ENCODE peak calls at places on chromosomes 12 and 14, in nine cellular contexts. H, V, C, Y, A, D, O, E and Q are unnamed samples.

GRCh38 chr12:127819066-127819465 is 447.9 kb upstream of the TMEM132C start:
- DNase-seq in H (no peak), V (no peak), C (peak), Y (no peak), A (no peak), D (no peak), O (no peak), E (no peak), Q (no peak)

GRCh38 chr12:104763163-104763805 is 194.8 kb downstream of the SLC41A2 start:
- DNase-seq in H (peak), V (peak), C (peak), Y (no peak), A (no peak), D (no peak), O (peak), E (no peak), Q (no peak)

GRCh38 chr12:51890511-51891171 is 2.7 kb downstream of the ANKRD33 start:
- DNase-seq in H (no peak), V (no peak), C (no peak), Y (no peak), A (no peak), D (no peak), O (no peak), E (no peak), Q (peak)

GRCh38 chr14:21768116-21768874 is 94.7 kb upstream of the OR4E1 start:
- DNase-seq in H (no peak), V (peak), C (peak), Y (no peak), A (no peak), D (no peak), O (peak), E (no peak), Q (no peak)

GRCh38 chr12:97756066-97756701 is 293.6 kb downstream of the RMST start:
- DNase-seq in H (no peak), V (no peak), C (peak), Y (no peak), A (no peak), D (no peak), O (no peak), E (no peak), Q (no peak)

GRCh38 chr14:32693114-32693513 is 245.6 kb upstream of the NPAS3 start:
- DNase-seq in H (peak), V (peak), C (peak), Y (no peak), A (no peak), D (no peak), O (no peak), E (no peak), Q (no peak)

GRCh38 chr12:77946541-77947021 is 115.9 kb downstream of the NAV3 start:
- DNase-seq in H (no peak), V (peak), C (no peak), Y (no peak), A (no peak), D (no peak), O (peak), E (no peak), Q (no peak)

GRCh38 chr12:24754690-24755638 is 193.9 kb downstream of the BCAT1 start:
- DNase-seq in H (peak), V (peak), C (peak), Y (no peak), A (no peak), D (peak), O (peak), E (no peak), Q (no peak)

GRCh38 chr14:39948235-39948634 is 516.0 kb upstream of the FBXO33 start:
- DNase-seq in H (no peak), V (no peak), C (no peak), Y (no peak), A (no peak), D (no peak), O (no peak), E (no peak), Q (no peak)

GRCh38 chr12:78885466-78885865 is 20.9 kb downstream of the SYT1 start:
- DNase-seq in H (no peak), V (no peak), C (no peak), Y (no peak), A (no peak), D (no peak), O (no peak), E (no peak), Q (no peak)

GRCh38 chr12:129083121-129083520 is 229.8 kb downstream of the GLT1D1 start:
- DNase-seq in H (no peak), V (no peak), C (no peak), Y (no peak), A (no peak), D (no peak), O (no peak), E (no peak), Q (no peak)

GRCh38 chr14:65184032-65184764 is 81.9 kb upstream of the MAX start:
- DNase-seq in H (no peak), V (peak), C (peak), Y (no peak), A (no peak), D (no peak), O (peak), E (no peak), Q (no peak)

GRCh38 chr12:126676426-126676825 is 1590.5 kb upstream of the TMEM132C start:
- DNase-seq in H (no peak), V (no peak), C (no peak), Y (no peak), A (no peak), D (no peak), O (no peak), E (no peak), Q (no peak)

GRCh38 chr12:101010881-101011280 is 199.2 kb downstream of the SLC5A8 start:
- DNase-seq in H (no peak), V (no peak), C (no peak), Y (no peak), A (no peak), D (no peak), O (no peak), E (no peak), Q (no peak)

GRCh38 chr12:90209029-90209428 is 500.4 kb upstream of the ATP2B1 start:
- DNase-seq in H (no peak), V (no peak), C (no peak), Y (no peak), A (no peak), D (no peak), O (no peak), E (no peak), Q (no peak)

GRCh38 chr12:31227401-31227981 is 98.5 kb downstream of the SINHCAF start:
- DNase-seq in H (no peak), V (no peak), C (no peak), Y (peak), A (no peak), D (no peak), O (no peak), E (no peak), Q (no peak)

GRCh38 chr12:12338528-12339168 is 11.4 kb downstream of the MANSC1 start:
- DNase-seq in H (no peak), V (peak), C (no peak), Y (no peak), A (no peak), D (no peak), O (peak), E (no peak), Q (no peak)

GRCh38 chr14:52802597-52802996 is 11.2 kb upstream of the GNPNAT1 start:
- DNase-seq in H (peak), V (no peak), C (peak), Y (no peak), A (no peak), D (no peak), O (peak), E (no peak), Q (no peak)

GRCh38 chr14:77238356-77238755 is 32.6 kb downstream of the NGB start:
- DNase-seq in H (no peak), V (no peak), C (no peak), Y (no peak), A (no peak), D (no peak), O (no peak), E (no peak), Q (no peak)

GRCh38 chr12:29207120-29207519 is 58.0 kb downstream of the FAR2 start:
- DNase-seq in H (no peak), V (peak), C (peak), Y (no peak), A (no peak), D (no peak), O (no peak), E (no peak), Q (no peak)

GRCh38 chr12:121713257-121714155 is 954 bp downstream of the TMEM120B start:
- DNase-seq in H (no peak), V (no peak), C (peak), Y (no peak), A (no peak), D (no peak), O (no peak), E (no peak), Q (no peak)

GRCh38 chr14:24741871-24742270 is 107.9 kb upstream of the GZMB start:
- DNase-seq in H (peak), V (peak), C (peak), Y (no peak), A (no peak), D (no peak), O (peak), E (no peak), Q (no peak)

GRCh38 chr14:31024577-31025334 is 693 bp upstream of the AP4S1 start:
- DNase-seq in H (no peak), V (peak), C (peak), Y (no peak), A (no peak), D (no peak), O (peak), E (no peak), Q (no peak)

GRCh38 chr12:79624378-79624777 is 66.4 kb downstream of the PAWR start:
- DNase-seq in H (peak), V (no peak), C (no peak), Y (no peak), A (no peak), D (no peak), O (no peak), E (no peak), Q (no peak)

GRCh38 chr14:68624541-68625220 is 168.2 kb downstream of the ZFP36L1 start:
- DNase-seq in H (no peak), V (no peak), C (no peak), Y (peak), A (no peak), D (peak), O (no peak), E (no peak), Q (peak)

GRCh38 chr12:9379023-9379742 is 171.0 kb upstream of the PZP start:
- DNase-seq in H (no peak), V (no peak), C (no peak), Y (no peak), A (no peak), D (no peak), O (no peak), E (no peak), Q (no peak)

GRCh38 chr14:91942946-91943345 is 4.5 kb downstream of the FBLN5 start:
- DNase-seq in H (no peak), V (no peak), C (no peak), Y (no peak), A (no peak), D (no peak), O (no peak), E (no peak), Q (no peak)
- H3K4me3 ChIP-seq in H (no peak), V (no peak), C (no peak), Y (no peak), A (no peak), D (no peak), O (no peak), E (no peak), Q (no peak)

GRCh38 chr14:22847661-22848341 is 11.4 kb downstream of the MMP14 start:
- DNase-seq in H (peak), V (peak), C (peak), Y (peak), A (no peak), D (no peak), O (peak), E (no peak), Q (no peak)
- TF ChIP-seq CTCF in H (peak), V (peak), C (no peak), Y (no peak), A (no peak), D (no peak), O (no peak), E (no peak), Q (no peak)

GRCh38 chr12:118185602-118186397 is 49.9 kb downstream of the PEBP1 start:
- DNase-seq in H (no peak), V (no peak), C (no peak), Y (no peak), A (no peak), D (no peak), O (peak), E (no peak), Q (no peak)

GRCh38 chr12:118190266-118190665 is 54.3 kb downstream of the PEBP1 start:
- DNase-seq in H (peak), V (peak), C (peak), Y (no peak), A (no peak), D (no peak), O (peak), E (no peak), Q (no peak)

GRCh38 chr12:118187746-118188390 is 51.9 kb downstream of the PEBP1 start:
- DNase-seq in H (no peak), V (no peak), C (peak), Y (no peak), A (no peak), D (no peak), O (peak), E (no peak), Q (no peak)

GRCh38 chr12:118189761-118190181 is 53.8 kb downstream of the PEBP1 start:
- DNase-seq in H (peak), V (peak), C (peak), Y (no peak), A (peak), D (no peak), O (no peak), E (no peak), Q (no peak)

DNA sequence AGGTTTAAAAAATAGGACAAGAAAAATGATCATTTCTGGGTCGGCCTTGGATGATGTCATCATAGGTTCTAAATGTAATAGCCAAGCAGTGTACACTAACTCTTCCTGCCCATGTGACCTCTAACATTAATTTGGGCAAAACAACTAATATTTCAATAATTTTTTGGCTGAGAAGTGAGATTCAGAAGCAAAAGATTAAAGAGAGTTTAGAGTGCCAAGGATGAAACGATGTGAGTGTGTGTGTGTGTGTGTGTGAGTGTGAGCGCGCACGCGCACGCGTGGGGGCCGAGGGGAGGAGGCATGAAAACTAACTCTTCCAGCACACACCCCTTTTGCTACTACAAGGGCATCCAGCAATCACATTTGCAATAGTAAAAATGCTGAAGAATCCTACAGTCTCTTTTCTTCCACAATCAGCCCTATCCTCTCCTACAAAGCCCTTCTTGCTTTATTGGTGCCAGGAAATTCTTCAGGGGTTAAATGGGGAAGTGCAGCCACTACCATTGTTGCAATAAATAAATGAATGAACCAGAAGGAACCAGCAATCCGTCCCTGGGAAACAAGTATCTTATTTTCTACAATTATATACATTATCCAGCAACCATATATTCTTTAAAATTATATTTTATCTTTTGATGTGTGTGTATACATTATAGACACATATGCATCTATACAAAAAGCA is 52.9 kb downstream of the PEBP1 start:
- DNase-seq in H (peak), V (peak), C (peak), Y (no peak), A (peak), D (no peak), O (no peak), E (no peak), Q (no peak)
- H3K4me3 ChIP-seq in H (peak), V (peak), C (peak), Y (peak), A (peak), D (no peak), O (no peak), E (no peak), Q (peak)

DNA sequence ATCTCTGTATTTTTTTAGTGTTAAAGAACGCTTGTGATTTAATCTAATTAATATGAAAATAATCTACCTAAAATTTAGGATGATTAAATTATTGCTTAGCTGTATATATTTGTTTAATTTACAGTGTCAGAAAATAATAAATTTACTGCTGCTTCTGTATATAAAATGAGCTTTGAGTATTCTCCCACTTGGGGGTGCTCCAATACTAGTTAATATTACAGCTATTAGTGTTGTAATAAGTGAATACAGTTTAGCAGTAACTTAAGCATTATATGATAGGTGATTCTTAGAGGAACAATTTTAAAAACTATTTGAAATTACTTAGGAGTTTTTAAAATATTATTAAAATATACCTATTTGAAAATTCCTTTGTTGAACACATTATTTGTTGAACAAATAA is 62.2 kb downstream of the PAPOLA start:
- DNase-seq in H (no peak), V (peak), C (peak), Y (no peak), A (no peak), D (no peak), O (no peak), E (no peak), Q (no peak)
- TF ChIP-seq CTCF in H (no peak), V (peak), C (no peak), Y (no peak), A (no peak), D (no peak), O (no peak), E (no peak), Q (no peak)

GRCh38 chr14:64176330-64176729 is 117.8 kb downstream of the ESR2 start:
- DNase-seq in H (no peak), V (no peak), C (no peak), Y (no peak), A (no peak), D (no peak), O (no peak), E (no peak), Q (no peak)

GRCh38 chr14:64174922-64175782 is 119.0 kb downstream of the ESR2 start:
- DNase-seq in H (no peak), V (no peak), C (no peak), Y (no peak), A (no peak), D (no peak), O (no peak), E (no peak), Q (no peak)

GRCh38 chr14:64184103-64184729 is 110.0 kb downstream of the ESR2 start:
- DNase-seq in H (no peak), V (no peak), C (no peak), Y (no peak), A (no peak), D (no peak), O (no peak), E (no peak), Q (no peak)

DNA sequence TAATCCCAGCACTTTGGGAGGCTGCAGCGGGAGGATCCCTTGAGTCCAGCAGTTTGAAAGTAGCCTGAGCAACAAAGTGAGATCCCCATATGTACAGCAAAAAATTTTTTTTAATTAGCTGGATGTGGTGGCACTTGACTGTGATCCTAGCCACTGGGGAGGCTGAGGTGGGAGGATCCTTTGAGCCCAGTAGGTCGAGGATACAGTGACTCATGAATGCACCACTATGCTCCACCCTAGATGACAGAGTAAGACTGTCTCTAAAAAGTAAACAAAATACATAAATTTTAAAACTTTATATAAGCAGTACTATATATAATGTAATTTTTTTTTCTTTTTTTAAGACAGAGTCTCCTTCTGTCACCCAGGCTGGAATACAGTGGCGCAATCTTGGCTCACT is 115.4 kb downstream of the ESR2 start:
- DNase-seq in H (no peak), V (no peak), C (no peak), Y (no peak), A (no peak), D (no peak), O (no peak), E (no peak), Q (no peak)
- H3K4me3 ChIP-seq in H (no peak), V (no peak), C (no peak), Y (no peak), A (no peak), D (no peak), O (no peak), E (no peak), Q (no peak)

DNA sequence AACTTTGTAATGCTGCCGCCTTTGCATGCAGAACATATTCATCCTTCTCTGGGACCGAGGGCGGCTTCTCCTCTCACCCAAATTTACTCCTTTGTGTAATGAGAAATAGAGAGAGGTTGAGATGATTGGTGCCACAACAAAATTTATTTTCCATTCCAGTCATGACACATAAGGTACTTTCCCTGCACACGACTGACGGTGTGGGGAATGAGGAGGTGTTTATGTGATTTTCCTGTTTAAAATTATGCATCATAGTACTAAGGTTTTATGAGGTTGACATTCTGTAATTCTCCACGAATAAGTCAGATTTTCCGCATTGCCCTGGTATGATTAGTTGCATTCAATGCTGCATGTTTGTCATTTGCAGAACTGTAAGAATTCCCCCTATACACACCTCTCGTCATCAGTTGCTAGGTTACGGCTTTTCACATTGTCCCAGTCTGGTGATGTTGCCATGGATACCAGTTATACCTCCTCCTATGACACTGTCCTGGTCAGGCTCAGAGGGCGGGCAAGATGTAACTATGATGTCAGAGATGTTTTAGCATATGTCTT is 23.1 kb downstream of the BICDL1 start:
- DNase-seq in H (no peak), V (peak), C (peak), Y (no peak), A (no peak), D (no peak), O (peak), E (no peak), Q (no peak)
- TF ChIP-seq CTCF in H (no peak), V (no peak), C (no peak), Y (no peak), A (no peak), D (no peak), O (no peak), E (no peak), Q (no peak)